ENCODE peak calls at places on chromosomes 13 and 19, in eight cellular contexts. Z, R, K, V, U, D, M and Y are unnamed samples.

GRCh38 chr19:998064-998463 is 2.2 kb upstream of the GRIN3B start:
- DNase-seq in V (no peak), K (no peak), D (no peak), Z (no peak), R (no peak), U (no peak), M (no peak), Y (no peak)

GRCh38 chr19:21046489-21046888 is 26.0 kb downstream of the ZNF430 start:
- DNase-seq in K (no peak), D (no peak), Z (no peak), M (no peak), U (no peak), V (no peak), R (no peak), Y (no peak)

GRCh38 chr19:48418317-48419064 is 25.0 kb downstream of the GRIN2D start:
- DNase-seq in K (peak; percentile 75), V (peak; percentile 60), M (no peak), Z (peak; percentile 23), U (no peak), R (no peak), D (no peak), Y (no peak)

GRCh38 chr13:83827338-83827737 is 54.9 kb downstream of the SLITRK1 start:
- DNase-seq in M (no peak), K (peak; percentile 44), V (no peak), Z (no peak), U (no peak), D (no peak), R (no peak), Y (no peak)

GRCh38 chr13:25990801-25991200 is 61.0 kb downstream of the SHISA2 start:
- DNase-seq in V (no peak), K (no peak), Z (no peak), U (no peak), M (no peak), R (no peak), D (no peak), Y (peak; percentile 59)

GRCh38 chr19:33871605-33872004 is 74.9 kb downstream of the KCTD15 start:
- DNase-seq in Z (no peak), D (no peak), K (no peak), M (no peak), V (no peak), U (no peak), R (no peak), Y (no peak)

GRCh38 chr13:90591260-90591926 is 756.1 kb upstream of the MIR17HG start:
- DNase-seq in M (no peak), R (no peak), U (no peak), Z (no peak), K (no peak), D (no peak), V (peak; percentile 3), Y (peak; percentile 13)

GRCh38 chr19:50557009-50557613 is 11.1 kb downstream of the LRRC4B start:
- DNase-seq in M (no peak), Z (no peak), R (no peak), K (no peak), D (no peak), V (peak; percentile 60), U (no peak), Y (no peak)

GRCh38 chr19:31180907-31181306 is 168.3 kb downstream of the TSHZ3 start:
- DNase-seq in K (no peak), Z (no peak), V (no peak), R (no peak), M (no peak), D (no peak), U (no peak), Y (no peak)

GRCh38 chr13:76764916-76765315 is 121.3 kb downstream of the KCTD12 start:
- DNase-seq in Z (no peak), U (no peak), K (no peak), R (no peak), M (no peak), D (no peak), V (no peak), Y (no peak)

GRCh38 chr19:33387351-33388230 is 14.1 kb downstream of the CEBPG start:
- DNase-seq in U (no peak), K (no peak), Z (no peak), R (no peak), V (no peak), M (no peak), D (no peak), Y (no peak)

GRCh38 chr19:10270180-10270615 is 722 bp upstream of the ICAM1 start:
- DNase-seq in U (peak; percentile 40), V (peak; percentile 47), Z (no peak), K (peak; percentile 41), M (peak; percentile 40), D (no peak), R (no peak), Y (peak; percentile 48)

GRCh38 chr13:29509999-29510586 is 85.4 kb downstream of the SLC7A1 start:
- DNase-seq in D (no peak), V (no peak), U (no peak), M (no peak), R (no peak), K (no peak), Z (peak; percentile 57), Y (no peak)

GRCh38 chr19:42348211-42348610 is 22.8 kb downstream of the MEGF8 start:
- DNase-seq in R (no peak), M (no peak), U (no peak), D (no peak), K (no peak), V (no peak), Z (no peak), Y (no peak)

GRCh38 chr19:53158119-53158656 is 665 bp downstream of the ZNF347 start:
- DNase-seq in R (peak; percentile 20), U (peak; percentile 37), K (no peak), V (peak; percentile 61), D (peak; percentile 28), M (peak; percentile 29), Z (peak; percentile 15), Y (peak; percentile 27)

GRCh38 chr19:3178973-3179738 is 587 bp downstream of the S1PR4 start:
- DNase-seq in Z (no peak), M (no peak), R (no peak), D (no peak), K (no peak), U (no peak), V (no peak), Y (no peak)

GRCh38 chr19:29323046-29323971 is 110.4 kb upstream of the UQCRFS1 start:
- DNase-seq in D (no peak), Z (no peak), V (no peak), U (no peak), R (no peak), K (no peak), M (no peak), Y (no peak)

GRCh38 chr13:39876258-39876657 is 220.8 kb downstream of the COG6 start:
- DNase-seq in D (peak; percentile 76), U (no peak), R (no peak), K (no peak), Z (peak; percentile 97), M (peak; percentile 32), V (no peak), Y (peak; percentile 95)

GRCh38 chr13:21846605-21847004 is 175.7 kb downstream of the FGF9 start:
- DNase-seq in K (no peak), M (no peak), V (peak; percentile 39), Z (no peak), R (no peak), U (no peak), D (no peak), Y (no peak)

GRCh38 chr13:30787747-30788535 is 52.6 kb downstream of the ALOX5AP start:
- DNase-seq in K (no peak), U (no peak), Z (peak; percentile 58), R (no peak), D (no peak), M (no peak), V (no peak), Y (no peak)

GRCh38 chr13:112056739-112057433 is 10.1 kb upstream of the SOX1 start:
- DNase-seq in Z (no peak), M (no peak), U (no peak), V (peak; percentile 63), R (no peak), K (no peak), D (no peak), Y (no peak)

GRCh38 chr19:9150650-9151049 is 10.5 kb downstream of the ZNF317 start:
- DNase-seq in M (no peak), Z (no peak), D (no peak), K (no peak), V (no peak), U (no peak), R (no peak), Y (no peak)

DNA sequence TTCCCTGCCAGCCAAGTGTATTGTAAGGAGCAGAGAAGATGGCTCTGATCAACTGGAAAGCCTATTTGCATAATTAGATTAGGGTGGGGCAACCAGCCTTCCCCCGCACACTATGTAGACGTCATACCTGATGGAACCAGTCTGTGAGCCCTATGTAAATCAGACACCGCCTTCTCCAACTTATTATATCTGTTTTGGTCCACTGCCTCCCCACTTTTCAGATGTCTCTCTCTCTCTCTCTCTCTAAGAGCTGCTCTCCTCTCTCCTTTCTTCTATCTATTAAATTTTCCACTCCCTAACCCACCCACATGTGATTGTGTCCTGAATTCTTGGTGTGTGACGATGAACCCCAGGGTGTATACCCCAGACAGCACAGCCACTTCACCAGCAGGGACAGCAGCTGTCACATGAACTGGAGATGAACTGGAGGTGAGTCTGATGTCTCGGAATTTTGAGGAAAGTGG is 514.4 kb downstream of the IRS2 start:
- DNase-seq in Z (no peak), R (no peak), K (no peak), U (no peak), M (no peak), D (peak; percentile 29), V (no peak), Y (peak; percentile 40)
- H3K4me3 ChIP-seq in Z (no peak overlapping the region), R (no peak overlapping the region), K (no peak overlapping the region), U (no peak overlapping the region), M (no peak overlapping the region), D (no peak overlapping the region), V (no peak overlapping the region), Y (no peak overlapping the region)

GRCh38 chr19:5910638-5910907 is 3.5 kb upstream of the CAPS start:
- DNase-seq in D (no peak), Z (no peak), M (no peak), V (no peak), K (no peak), U (no peak), R (no peak), Y (no peak)
- TF ChIP-seq CTCF in D (no peak), Z (no peak), M (no peak), V (no peak), K (no peak), U (no peak), R (no peak), Y (no peak)

DNA sequence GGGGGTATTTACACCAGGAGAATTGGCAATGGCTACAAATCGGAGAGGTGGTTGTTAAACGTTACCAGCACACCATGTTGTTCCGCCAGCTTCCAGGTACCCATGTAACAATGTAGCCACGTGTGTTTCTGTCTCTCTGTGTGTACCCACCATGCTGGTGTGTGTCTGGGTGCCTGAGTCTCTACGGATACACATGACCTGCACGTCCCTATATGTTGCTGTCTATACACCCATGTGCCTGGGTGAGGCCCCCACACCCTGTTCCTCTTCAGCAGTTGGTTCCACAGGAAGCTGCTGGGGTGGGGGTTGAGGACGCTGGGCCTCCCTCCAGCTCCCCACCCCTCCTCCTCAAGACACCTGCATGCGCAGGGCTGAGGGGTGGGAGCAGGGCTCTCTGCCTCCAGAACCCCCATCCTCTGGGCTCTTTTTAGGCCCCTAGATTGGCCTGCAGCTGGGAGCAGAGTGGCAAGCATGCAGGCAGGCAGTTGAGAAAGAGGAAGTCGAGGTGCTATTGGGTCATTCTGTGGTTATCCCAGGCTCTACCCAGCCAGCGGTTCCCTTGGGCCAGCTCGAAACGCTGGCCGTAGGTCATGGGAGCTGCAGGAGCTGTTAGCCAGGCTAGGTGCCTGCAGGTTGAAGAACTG is at the start of gene ARHGEF18:
- DNase-seq in D (no peak), V (no peak), Z (no peak), M (no peak), K (no peak), U (no peak), R (no peak), Y (peak; percentile 32)
- H3K4me3 ChIP-seq in D (no peak within 1 kb of the TSS), V (no peak within 1 kb of the TSS), Z (no peak within 1 kb of the TSS), M (no peak within 1 kb of the TSS), K (no peak within 1 kb of the TSS), U (no peak within 1 kb of the TSS), R (no peak within 1 kb of the TSS), Y (no peak within 1 kb of the TSS)

GRCh38 chr19:45137179-45137761 is 23.5 kb downstream of the NKPD1 start:
- DNase-seq in U (no peak), D (no peak), K (peak; percentile 95), V (no peak), Z (no peak), M (no peak), R (no peak), Y (no peak)
- TF ChIP-seq CTCF in U (no peak), D (no peak), K (peak; percentile 27), V (no peak), Z (no peak), M (no peak), R (no peak), Y (no peak)